ENCODE peak calls at places on chromosomes 16 and 17, in six cellular contexts. T is heart right ventricle; U is GM23338; H is IMR-90; L is CD8-positive, alpha-beta T cell; M is K562. Y is an unnamed sample.

GRCh38 chr16:57556941-57557541 is 14.6 kb downstream of the ADGRG5 start:
- DNase-seq in M (no peak), U (no peak), T (no peak), L (no peak), H (no peak), Y (no peak)

GRCh38 chr17:32722733-32723132 is 154.2 kb downstream of the MYO1D start:
- DNase-seq in M (peak), U (no peak), H (no peak), L (no peak), T (no peak), Y (no peak)

GRCh38 chr16:4477966-4478365 is 1.8 kb downstream of the HMOX2 start:
- DNase-seq in H (peak), M (no peak), U (peak), T (no peak), L (no peak), Y (no peak)

GRCh38 chr16:58421529-58421928 is 29.3 kb downstream of the GINS3 start:
- DNase-seq in U (no peak), L (no peak), H (peak), T (peak), M (no peak), Y (no peak)

GRCh38 chr17:50148226-50149098 is 2.0 kb downstream of the PPP1R9B start:
- DNase-seq in T (peak), H (peak), U (peak), L (peak), M (peak), Y (no peak)

GRCh38 chr17:27367121-27367981 is 73.4 kb downstream of the WSB1 start:
- DNase-seq in H (no peak), U (no peak), M (no peak), T (no peak), L (no peak), Y (no peak)

GRCh38 chr16:3458852-3459361 is 15.4 kb downstream of the NAA60 start:
- DNase-seq in U (no peak), L (no peak), M (no peak), T (no peak), H (peak), Y (no peak)

GRCh38 chr16:3577302-3577752 is at the start of gene NLRC3:
- DNase-seq in M (no peak), L (peak), T (no peak), U (no peak), H (no peak), Y (no peak)

GRCh38 chr16:57039148-57039812 is 49.9 kb downstream of the NLRC5 start:
- DNase-seq in H (peak), M (no peak), L (peak), U (no peak), T (no peak), Y (no peak)

GRCh38 chr16:85377388-85378144 is 235.6 kb upstream of the GSE1 start:
- DNase-seq in U (no peak), H (no peak), L (no peak), M (peak), T (no peak), Y (no peak)

GRCh38 chr16:22874394-22874793 is 60.4 kb downstream of the HS3ST2 start:
- DNase-seq in U (no peak), M (no peak), H (no peak), L (no peak), T (no peak), Y (no peak)

GRCh38 chr17:60406887-60407286 is 15.0 kb upstream of the USP32 start:
- DNase-seq in T (no peak), L (no peak), H (no peak), U (no peak), M (no peak), Y (no peak)

GRCh38 chr17:42783062-42783777 is 2.8 kb downstream of the WNK4 start:
- DNase-seq in M (no peak), U (no peak), L (no peak), H (peak), T (no peak), Y (no peak)

GRCh38 chr17:75102385-75102821 is 7.4 kb upstream of the ARMC7 start:
- DNase-seq in T (no peak), L (no peak), M (no peak), H (no peak), U (peak), Y (no peak)

GRCh38 chr17:40458001-40458791 is 14.9 kb downstream of the IGFBP4 start:
- DNase-seq in U (no peak), M (no peak), H (peak), L (no peak), T (peak), Y (no peak)

GRCh38 chr17:7579001-7579838 is at the start of gene CD68:
- DNase-seq in T (peak), H (peak), U (peak), L (peak), M (no peak), Y (peak)

GRCh38 chr17:155576-155975 is 18.2 kb downstream of the SCGB1C2 start:
- DNase-seq in T (no peak), L (no peak), U (no peak), M (no peak), H (no peak), Y (no peak)

GRCh38 chr17:20944014-20944905 is 98.6 kb downstream of the USP22 start:
- DNase-seq in U (peak), M (no peak), H (no peak), L (no peak), T (no peak), Y (no peak)

GRCh38 chr16:15777533-15778203 is 79.2 kb downstream of the MYH11 start:
- DNase-seq in M (peak), T (no peak), L (no peak), U (peak), H (peak), Y (no peak)

GRCh38 chr17:27381007-27381501 is 75.2 kb upstream of the KSR1 start:
- DNase-seq in T (peak), L (peak), M (peak), H (peak), U (peak), Y (peak)

GRCh38 chr16:2003827-2004641 is 5.6 kb downstream of the ZNF598 start:
- DNase-seq in T (peak), H (peak), L (peak), M (peak), U (peak), Y (peak)

GRCh38 chr17:81454473-81454872 is 58.1 kb downstream of the ACTG1 start:
- DNase-seq in L (no peak), H (no peak), U (no peak), M (no peak), T (no peak), Y (no peak)

GRCh38 chr17:79205688-79206205 is 131.1 kb downstream of the ENGASE start:
- DNase-seq in L (no peak), H (no peak), U (no peak), T (no peak), M (no peak), Y (no peak)

GRCh38 chr16:566475-567361 is at the start of gene NHLRC4:
- DNase-seq in L (peak), M (peak), H (peak), T (peak), U (peak), Y (no peak)

GRCh38 chr16:50992366-50993032 is 158.6 kb downstream of the SALL1 start:
- DNase-seq in L (no peak), H (no peak), M (no peak), U (no peak), T (no peak), Y (no peak)

GRCh38 chr16:53817117-53817516 is 113.2 kb downstream of the FTO start:
- DNase-seq in T (no peak), L (no peak), U (no peak), H (peak), M (no peak), Y (no peak)

GRCh38 chr16:8736123-8736680 is 61.2 kb downstream of the TMEM186 start:
- DNase-seq in M (no peak), L (no peak), T (no peak), U (no peak), H (no peak), Y (no peak)

GRCh38 chr17:65656390-65657250 is 95.2 kb upstream of the AXIN2 start:
- DNase-seq in L (no peak), H (peak), T (no peak), U (no peak), M (no peak), Y (no peak)

GRCh38 chr16:30003670-30004423 is 7.0 kb downstream of the DOC2A start:
- DNase-seq in M (no peak), U (no peak), H (no peak), T (no peak), L (no peak), Y (no peak)

GRCh38 chr16:30004811-30005242 is 6.0 kb downstream of the DOC2A start:
- DNase-seq in U (no peak), H (no peak), L (no peak), T (no peak), M (no peak), Y (no peak)

GRCh38 chr16:30000768-30001631 is 5.0 kb downstream of the INO80E start:
- DNase-seq in L (no peak), U (peak), T (no peak), H (no peak), M (no peak), Y (no peak)

GRCh38 chr16:30004424-30004776 is 6.4 kb downstream of the DOC2A start:
- DNase-seq in U (peak), H (no peak), M (no peak), L (no peak), T (no peak), Y (no peak)

GRCh38 chr16:30002614-30003346 is 6.7 kb downstream of the INO80E start:
- DNase-seq in T (no peak), M (no peak), L (no peak), U (no peak), H (no peak), Y (no peak)
- H3K27ac ChIP-seq in T (no peak), M (no peak), L (no peak), U (no peak), H (no peak), Y (no peak)

GRCh38 chr17:57085448-57086068 is 512 bp downstream of the AKAP1 start:
- DNase-seq in H (peak), U (peak), M (peak), T (peak), L (peak), Y (no peak)
- H3K27ac ChIP-seq in H (peak), U (no peak), M (peak), T (peak), L (peak), Y (peak)

GRCh38 chr17:36880506-36880905 is 56.8 kb upstream of the LHX1 start:
- DNase-seq in M (no peak), L (no peak), U (no peak), T (no peak), H (no peak), Y (no peak)
- H3K27ac ChIP-seq in M (no peak), L (no peak), U (no peak), T (no peak), H (no peak), Y (no peak)

GRCh38 chr16:81520560-81521135 is 76.0 kb downstream of the CMIP start:
- DNase-seq in U (no peak), H (no peak), M (no peak), L (no peak), T (no peak), Y (no peak)

GRCh38 chr16:81522141-81522701 is 77.6 kb downstream of the CMIP start:
- DNase-seq in M (peak), T (no peak), L (no peak), U (peak), H (no peak), Y (no peak)

GRCh38 chr16:81520151-81520470 is 75.5 kb downstream of the CMIP start:
- DNase-seq in T (no peak), M (no peak), H (no peak), L (no peak), U (no peak), Y (no peak)

GRCh38 chr16:81519298-81520150 is 74.9 kb downstream of the CMIP start:
- DNase-seq in T (no peak), M (no peak), L (no peak), U (no peak), H (no peak), Y (no peak)

DNA sequence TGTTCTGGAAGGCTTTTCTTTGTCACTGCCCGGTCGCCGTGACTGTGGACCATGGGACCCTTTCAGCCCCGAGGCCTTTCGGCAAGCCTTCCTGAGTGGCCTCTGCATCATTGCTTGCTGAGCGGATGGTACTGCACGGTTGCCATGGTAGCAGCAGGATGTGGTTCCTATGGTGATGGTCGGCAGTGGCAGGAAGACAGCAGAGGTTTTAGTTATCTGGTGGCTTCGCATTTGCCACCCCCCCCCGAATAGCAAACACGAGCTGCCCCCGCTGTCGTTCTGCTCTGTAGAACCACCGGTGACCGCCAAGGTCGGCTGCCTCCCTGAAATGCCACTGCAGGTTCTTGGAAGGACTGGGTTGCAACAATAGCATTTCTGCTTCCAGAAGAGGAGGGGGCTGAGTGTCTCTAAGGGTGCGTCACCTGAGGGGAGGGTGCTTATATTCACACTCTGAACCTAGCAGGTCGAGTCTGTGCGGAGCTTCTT is 76.6 kb downstream of the CMIP start:
- DNase-seq in H (no peak), L (peak), T (no peak), M (peak), U (no peak), Y (no peak)
- H3K27ac ChIP-seq in H (no peak), L (peak), T (no peak), M (no peak), U (no peak), Y (no peak)

DNA sequence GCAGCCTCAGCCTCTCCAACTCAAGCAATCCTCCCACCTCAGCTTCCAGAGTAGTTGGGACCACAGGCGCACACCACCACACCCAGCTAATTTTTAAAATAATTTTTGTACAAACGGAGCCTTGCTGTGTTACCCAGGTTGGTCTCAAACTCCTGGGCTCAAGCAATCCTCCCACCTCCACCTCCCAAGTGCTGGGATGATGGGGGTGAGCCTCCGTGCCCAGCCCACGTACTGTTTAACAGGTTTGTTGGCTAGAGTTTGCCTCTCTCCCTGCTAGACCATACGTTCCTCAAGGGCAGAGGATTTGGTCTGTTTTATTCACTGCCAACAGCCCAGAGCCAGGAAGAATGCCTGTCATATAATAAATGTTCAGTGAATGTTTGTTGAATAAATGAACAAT is 26.6 kb downstream of the SOCS1 start:
- DNase-seq in L (no peak), M (no peak), U (no peak), T (no peak), H (no peak), Y (no peak)
- H3K27ac ChIP-seq in L (no peak), M (no peak), U (no peak), T (no peak), H (no peak), Y (no peak)

GRCh38 chr17:77865109-77865611 is 93.3 kb upstream of the TNRC6C start:
- DNase-seq in M (no peak), U (no peak), T (peak), L (no peak), H (no peak), Y (no peak)
- H3K27ac ChIP-seq in M (no peak), U (no peak), T (peak), L (no peak), H (no peak), Y (no peak)

DNA sequence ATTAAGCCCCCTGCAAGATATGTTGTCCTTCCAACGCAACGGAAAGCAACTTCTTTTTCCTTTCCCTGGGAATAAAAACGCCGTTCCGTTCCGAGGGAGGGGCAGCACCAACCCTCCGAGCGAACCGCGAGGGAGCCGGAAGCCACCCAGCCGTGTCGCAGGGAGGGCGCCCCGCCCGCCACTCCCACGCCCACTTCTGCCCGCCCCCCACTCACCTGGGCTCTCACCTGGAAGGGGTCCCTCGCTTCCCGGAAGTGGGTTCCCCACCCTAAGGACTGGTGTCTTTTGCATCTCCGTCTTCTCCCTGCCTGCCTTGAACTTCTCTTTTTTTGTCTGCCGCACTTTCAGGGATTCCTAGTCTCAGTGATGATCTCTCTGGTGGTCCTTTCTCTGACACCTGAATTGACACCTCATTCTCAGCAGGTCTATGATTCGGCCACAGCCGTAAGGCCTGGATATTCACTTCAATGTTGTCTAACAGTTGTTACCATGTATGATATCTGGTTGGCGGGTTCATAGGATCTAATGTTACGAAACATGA is 25.3 kb upstream of the SLC47A1 start:
- DNase-seq in T (peak), M (peak), U (peak), H (no peak), L (peak), Y (peak)
- H3K27ac ChIP-seq in T (peak), M (no peak), U (peak), H (no peak), L (peak), Y (peak)

GRCh38 chr16:87821346-87822001 is 47.8 kb downstream of the SLC7A5 start:
- DNase-seq in H (no peak), M (no peak), T (no peak), U (no peak), L (no peak), Y (no peak)
- H3K27ac ChIP-seq in H (no peak), M (no peak), T (no peak), U (peak), L (no peak), Y (no peak)

Y was measured in caudate nucleus.